ENCODE peak calls at places on chromosomes 13 and 19, in five cellular contexts. One of them, this sample, is unnamed.

GRCh38 chr19:29679598-29680210 is 14.4 kb downstream of the PLEKHF1 start:
- DNase-seq in HL-60: no peak
- DNase-seq in cardiac fibroblast: no peak
- DNase-seq in right cardiac atrium: no peak
- DNase-seq in osteoblast: peak; percentile 77
- DNase-seq in this sample: no peak

GRCh38 chr13:57784633-57785032 is 153.1 kb downstream of the PCDH17 start:
- DNase-seq in HL-60: no peak
- DNase-seq in cardiac fibroblast: no peak
- DNase-seq in right cardiac atrium: no peak
- DNase-seq in osteoblast: no peak
- DNase-seq in this sample: no peak

GRCh38 chr13:35855531-35856019 is 275.6 kb downstream of the DCLK1 start:
- DNase-seq in HL-60: no peak
- DNase-seq in cardiac fibroblast: peak; percentile 26
- DNase-seq in right cardiac atrium: no peak
- DNase-seq in osteoblast: no peak
- DNase-seq in this sample: peak; percentile 66

GRCh38 chr19:49133621-49134454 is 14.5 kb downstream of the PPFIA3 start:
- DNase-seq in HL-60: no peak
- DNase-seq in cardiac fibroblast: peak; percentile 55
- DNase-seq in right cardiac atrium: peak; percentile 89
- DNase-seq in osteoblast: peak; percentile 92
- DNase-seq in this sample: peak; percentile 95

GRCh38 chr13:49444517-49445395 is 682 bp downstream of the SETDB2 start:
- DNase-seq in HL-60: peak; percentile 91
- DNase-seq in cardiac fibroblast: peak; percentile 47
- DNase-seq in right cardiac atrium: no peak
- DNase-seq in osteoblast: peak; percentile 50
- DNase-seq in this sample: peak; percentile 26

GRCh38 chr19:3270908-3271307 is 46.4 kb downstream of the CELF5 start:
- DNase-seq in HL-60: no peak
- DNase-seq in cardiac fibroblast: peak; percentile 62
- DNase-seq in right cardiac atrium: no peak
- DNase-seq in osteoblast: peak; percentile 91
- DNase-seq in this sample: peak; percentile 86

GRCh38 chr19:9986787-9987281 is 23.5 kb downstream of the COL5A3 start:
- DNase-seq in HL-60: no peak
- DNase-seq in cardiac fibroblast: no peak
- DNase-seq in right cardiac atrium: peak; percentile 83
- DNase-seq in osteoblast: peak; percentile 82
- DNase-seq in this sample: no peak

GRCh38 chr13:18996221-18996620 is 185.4 kb downstream of the TUBA3C start:
- DNase-seq in HL-60: no peak
- DNase-seq in cardiac fibroblast: no peak
- DNase-seq in right cardiac atrium: peak; percentile 41
- DNase-seq in osteoblast: no peak
- DNase-seq in this sample: no peak

GRCh38 chr19:17496337-17496997 is 15.0 kb upstream of the PGLS start:
- DNase-seq in HL-60: peak; percentile 81
- DNase-seq in cardiac fibroblast: peak; percentile 75
- DNase-seq in right cardiac atrium: peak; percentile 88
- DNase-seq in osteoblast: peak; percentile 95
- DNase-seq in this sample: peak; percentile 96

GRCh38 chr19:16660763-16661479 is at the start of gene TMEM38A:
- DNase-seq in HL-60: peak; percentile 52
- DNase-seq in cardiac fibroblast: no peak
- DNase-seq in right cardiac atrium: peak; percentile 81
- DNase-seq in osteoblast: peak; percentile 85
- DNase-seq in this sample: peak; percentile 84

GRCh38 chr13:76516013-76516412 is 370.2 kb downstream of the KCTD12 start:
- DNase-seq in HL-60: no peak
- DNase-seq in cardiac fibroblast: peak; percentile 94
- DNase-seq in right cardiac atrium: no peak
- DNase-seq in osteoblast: peak; percentile 73
- DNase-seq in this sample: no peak

GRCh38 chr19:15161028-15161984 is 39.5 kb downstream of the NOTCH3 start:
- DNase-seq in HL-60: no peak
- DNase-seq in cardiac fibroblast: peak; percentile 56
- DNase-seq in right cardiac atrium: no peak
- DNase-seq in osteoblast: peak; percentile 91
- DNase-seq in this sample: peak; percentile 83

GRCh38 chr13:77310161-77310560 is 16.7 kb downstream of the MYCBP2 start:
- DNase-seq in HL-60: no peak
- DNase-seq in cardiac fibroblast: no peak
- DNase-seq in right cardiac atrium: no peak
- DNase-seq in osteoblast: no peak
- DNase-seq in this sample: no peak

GRCh38 chr13:46165485-46166220 is 16.3 kb downstream of the LCP1 start:
- DNase-seq in HL-60: no peak
- DNase-seq in cardiac fibroblast: peak; percentile 57
- DNase-seq in right cardiac atrium: no peak
- DNase-seq in osteoblast: no peak
- DNase-seq in this sample: no peak

GRCh38 chr13:60226507-60226906 is 62.8 kb upstream of the DIAPH3 start:
- DNase-seq in HL-60: no peak
- DNase-seq in cardiac fibroblast: peak; percentile 51
- DNase-seq in right cardiac atrium: peak; percentile 30
- DNase-seq in osteoblast: peak; percentile 76
- DNase-seq in this sample: peak; percentile 44

GRCh38 chr13:114166381-114167131 is 12.5 kb upstream of the CFAP97D2 start:
- DNase-seq in HL-60: no peak
- DNase-seq in cardiac fibroblast: no peak
- DNase-seq in right cardiac atrium: peak; percentile 78
- DNase-seq in osteoblast: peak; percentile 49
- DNase-seq in this sample: peak; percentile 43

GRCh38 chr13:21326155-21327030 is 132.7 kb downstream of the ZDHHC20 start:
- DNase-seq in HL-60: no peak
- DNase-seq in cardiac fibroblast: peak; percentile 18
- DNase-seq in right cardiac atrium: no peak
- DNase-seq in osteoblast: peak; percentile 85
- DNase-seq in this sample: peak; percentile 86

GRCh38 chr19:32041681-32042292 is 303.6 kb upstream of the ZNF507 start:
- DNase-seq in HL-60: peak; percentile 1
- DNase-seq in cardiac fibroblast: peak; percentile 28
- DNase-seq in right cardiac atrium: peak; percentile 58
- DNase-seq in osteoblast: no peak
- DNase-seq in this sample: peak; percentile 68

GRCh38 chr13:37058801-37059135 is 720 bp downstream of the SUPT20H start:
- DNase-seq in HL-60: no peak
- DNase-seq in cardiac fibroblast: no peak
- DNase-seq in right cardiac atrium: peak; percentile 51
- DNase-seq in osteoblast: peak; percentile 48
- DNase-seq in this sample: peak; percentile 30

GRCh38 chr13:21152251-21152899 is 24.0 kb downstream of the SKA3 start:
- DNase-seq in HL-60: no peak
- DNase-seq in cardiac fibroblast: no peak
- DNase-seq in right cardiac atrium: no peak
- DNase-seq in osteoblast: no peak
- DNase-seq in this sample: peak; percentile 37

GRCh38 chr19:9847087-9847671 is 12.1 kb downstream of the PIN1 start:
- DNase-seq in HL-60: peak; percentile 61
- DNase-seq in cardiac fibroblast: peak; percentile 95
- DNase-seq in right cardiac atrium: peak; percentile 83
- DNase-seq in osteoblast: peak; percentile 100
- DNase-seq in this sample: peak; percentile 93

GRCh38 chr13:32267836-32268439 is 47.2 kb downstream of the ZAR1L start:
- DNase-seq in HL-60: no peak
- DNase-seq in cardiac fibroblast: no peak
- DNase-seq in right cardiac atrium: no peak
- DNase-seq in osteoblast: no peak
- DNase-seq in this sample: peak; percentile 81

GRCh38 chr13:42239644-42240043 is 32.3 kb upstream of the AKAP11 start:
- DNase-seq in HL-60: no peak
- DNase-seq in cardiac fibroblast: peak; percentile 53
- DNase-seq in right cardiac atrium: no peak
- DNase-seq in osteoblast: no peak
- DNase-seq in this sample: no peak

GRCh38 chr13:24644051-24644450 is 36.2 kb upstream of the ATP12A start:
- DNase-seq in HL-60: no peak
- DNase-seq in cardiac fibroblast: peak; percentile 10
- DNase-seq in right cardiac atrium: no peak
- DNase-seq in osteoblast: no peak
- DNase-seq in this sample: no peak

GRCh38 chr19:5314012-5314906 is 26.4 kb downstream of the PTPRS start:
- DNase-seq in HL-60: no peak
- DNase-seq in cardiac fibroblast: peak; percentile 37
- DNase-seq in right cardiac atrium: no peak
- DNase-seq in osteoblast: peak; percentile 53
- DNase-seq in this sample: no peak

GRCh38 chr19:28049875-28050274 is 1163.1 kb downstream of the UQCRFS1 start:
- DNase-seq in HL-60: no peak
- DNase-seq in cardiac fibroblast: no peak
- DNase-seq in right cardiac atrium: no peak
- DNase-seq in osteoblast: no peak
- DNase-seq in this sample: no peak

GRCh38 chr13:93561553-93561952 is 334.9 kb downstream of the GPC6 start:
- DNase-seq in HL-60: no peak
- DNase-seq in cardiac fibroblast: no peak
- DNase-seq in right cardiac atrium: no peak
- DNase-seq in osteoblast: no peak
- DNase-seq in this sample: no peak

GRCh38 chr19:27881213-27881612 is 1331.7 kb downstream of the UQCRFS1 start:
- DNase-seq in HL-60: no peak
- DNase-seq in cardiac fibroblast: no peak
- DNase-seq in right cardiac atrium: no peak
- DNase-seq in osteoblast: no peak
- DNase-seq in this sample: no peak

GRCh38 chr13:112588490-112589297 is 741 bp upstream of the TUBGCP3 start:
- DNase-seq in HL-60: no peak
- DNase-seq in cardiac fibroblast: no peak
- DNase-seq in right cardiac atrium: no peak
- DNase-seq in osteoblast: no peak
- DNase-seq in this sample: peak; percentile 65
- H3K4me3 ChIP-seq in HL-60: peak overlapping the region; percentile 88
- H3K4me3 ChIP-seq in cardiac fibroblast: peak overlapping the region; percentile 98
- H3K4me3 ChIP-seq in right cardiac atrium: peak overlapping the region; percentile 89
- H3K4me3 ChIP-seq in osteoblast: peak overlapping the region; percentile 86
- H3K4me3 ChIP-seq in this sample: peak overlapping the region; percentile 91

DNA sequence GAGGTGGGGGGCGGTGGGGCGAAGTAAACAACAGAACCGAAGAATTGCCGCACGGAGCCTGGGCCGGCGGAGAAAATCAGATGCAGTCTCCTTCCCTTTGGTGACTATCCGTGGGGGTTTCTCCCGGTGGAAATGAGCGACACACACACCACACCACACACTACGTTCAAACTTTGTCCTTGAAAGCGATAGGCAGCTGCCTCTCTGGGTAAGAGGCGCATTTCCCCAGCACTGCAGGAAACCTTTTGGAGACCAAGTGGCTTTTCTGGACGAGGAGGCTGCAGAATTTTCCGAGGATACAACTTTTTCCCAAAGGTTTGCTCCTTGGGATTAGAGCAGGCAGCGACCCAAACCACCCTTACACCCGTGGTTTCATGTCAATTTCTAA is 38.1 kb upstream of the FLT1 start:
- DNase-seq in HL-60: no peak
- DNase-seq in cardiac fibroblast: no peak
- DNase-seq in right cardiac atrium: no peak
- DNase-seq in osteoblast: no peak
- DNase-seq in this sample: no peak
- H3K4me3 ChIP-seq in HL-60: peak overlapping the region; percentile 37
- H3K4me3 ChIP-seq in cardiac fibroblast: no peak overlapping the region
- H3K4me3 ChIP-seq in right cardiac atrium: peak overlapping the region; percentile 70
- H3K4me3 ChIP-seq in osteoblast: peak overlapping the region; percentile 69
- H3K4me3 ChIP-seq in this sample: peak overlapping the region; percentile 54

DNA sequence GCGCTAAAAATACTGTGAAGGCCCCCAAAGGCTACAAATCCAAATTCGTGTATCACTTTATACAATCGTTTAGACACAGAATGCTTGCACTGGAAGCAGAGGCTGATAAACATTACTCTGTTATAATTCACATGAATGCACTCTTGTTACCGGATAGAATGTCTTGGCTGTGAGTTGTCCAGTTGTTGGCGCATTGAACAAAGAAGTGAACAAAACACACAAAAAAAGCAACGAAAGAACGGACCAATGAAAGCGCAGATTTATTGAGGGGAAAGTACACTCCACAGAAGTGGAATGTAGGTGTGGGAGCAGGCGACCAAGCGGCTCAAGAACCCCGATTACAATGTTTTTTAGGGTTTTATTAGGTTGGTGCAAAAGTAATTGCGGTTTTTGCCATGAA is 529 bp upstream of the ZNF418 start:
- DNase-seq in HL-60: no peak
- DNase-seq in cardiac fibroblast: no peak
- DNase-seq in right cardiac atrium: no peak
- DNase-seq in osteoblast: no peak
- DNase-seq in this sample: no peak
- H3K4me3 ChIP-seq in HL-60: no peak overlapping the region
- H3K4me3 ChIP-seq in cardiac fibroblast: no peak overlapping the region
- H3K4me3 ChIP-seq in right cardiac atrium: no peak overlapping the region
- H3K4me3 ChIP-seq in osteoblast: no peak overlapping the region
- H3K4me3 ChIP-seq in this sample: no peak overlapping the region

GRCh38 chr19:19271828-19272599 is 1.1 kb downstream of the TM6SF2 start:
- DNase-seq in HL-60: no peak
- DNase-seq in cardiac fibroblast: no peak
- DNase-seq in right cardiac atrium: no peak
- DNase-seq in osteoblast: peak; percentile 56
- DNase-seq in this sample: no peak
- H3K4me3 ChIP-seq in HL-60: no peak overlapping the region
- H3K4me3 ChIP-seq in cardiac fibroblast: no peak overlapping the region
- H3K4me3 ChIP-seq in right cardiac atrium: no peak overlapping the region
- H3K4me3 ChIP-seq in osteoblast: no peak overlapping the region
- H3K4me3 ChIP-seq in this sample: peak overlapping the region; percentile 61

GRCh38 chr13:23427342-23428182 is 5.9 kb downstream of the SACS start:
- DNase-seq in HL-60: no peak
- DNase-seq in cardiac fibroblast: peak; percentile 90
- DNase-seq in right cardiac atrium: peak; percentile 64
- DNase-seq in osteoblast: peak; percentile 96
- DNase-seq in this sample: no peak
- H3K4me3 ChIP-seq in HL-60: no peak overlapping the region
- H3K4me3 ChIP-seq in cardiac fibroblast: no peak overlapping the region
- H3K4me3 ChIP-seq in right cardiac atrium: no peak overlapping the region
- H3K4me3 ChIP-seq in osteoblast: peak overlapping the region; percentile 41
- H3K4me3 ChIP-seq in this sample: no peak overlapping the region

GRCh38 chr19:48085077-48085476 is 25.5 kb downstream of the PLA2G4C start:
- DNase-seq in HL-60: no peak
- DNase-seq in cardiac fibroblast: no peak
- DNase-seq in right cardiac atrium: no peak
- DNase-seq in osteoblast: no peak
- DNase-seq in this sample: no peak
- H3K4me3 ChIP-seq in HL-60: no peak overlapping the region
- H3K4me3 ChIP-seq in cardiac fibroblast: no peak overlapping the region
- H3K4me3 ChIP-seq in right cardiac atrium: no peak overlapping the region
- H3K4me3 ChIP-seq in osteoblast: no peak overlapping the region
- H3K4me3 ChIP-seq in this sample: no peak overlapping the region

GRCh38 chr19:6745965-6746364 is 6.5 kb downstream of the TRIP10 start:
- DNase-seq in HL-60: no peak
- DNase-seq in cardiac fibroblast: no peak
- DNase-seq in right cardiac atrium: peak; percentile 46
- DNase-seq in osteoblast: no peak
- DNase-seq in this sample: peak; percentile 34

GRCh38 chr19:6740589-6741348 is 1.3 kb downstream of the TRIP10 start:
- DNase-seq in HL-60: no peak
- DNase-seq in cardiac fibroblast: peak; percentile 33
- DNase-seq in right cardiac atrium: peak; percentile 90
- DNase-seq in osteoblast: peak; percentile 87
- DNase-seq in this sample: peak; percentile 92

GRCh38 chr19:6743714-6744380 is 4.4 kb downstream of the TRIP10 start:
- DNase-seq in HL-60: no peak
- DNase-seq in cardiac fibroblast: peak; percentile 26
- DNase-seq in right cardiac atrium: peak; percentile 21
- DNase-seq in osteoblast: peak; percentile 48
- DNase-seq in this sample: peak; percentile 55

GRCh38 chr19:6744381-6745288 is 5.2 kb downstream of the TRIP10 start:
- DNase-seq in HL-60: no peak
- DNase-seq in cardiac fibroblast: peak; percentile 91
- DNase-seq in right cardiac atrium: peak; percentile 95
- DNase-seq in osteoblast: peak; percentile 99
- DNase-seq in this sample: peak; percentile 54

GRCh38 chr19:6743071-6743470 is 3.6 kb downstream of the TRIP10 start:
- DNase-seq in HL-60: no peak
- DNase-seq in cardiac fibroblast: no peak
- DNase-seq in right cardiac atrium: peak; percentile 68
- DNase-seq in osteoblast: peak; percentile 68
- DNase-seq in this sample: peak; percentile 35
- H3K4me3 ChIP-seq in HL-60: no peak overlapping the region
- H3K4me3 ChIP-seq in cardiac fibroblast: no peak overlapping the region
- H3K4me3 ChIP-seq in right cardiac atrium: no peak overlapping the region
- H3K4me3 ChIP-seq in osteoblast: no peak overlapping the region
- H3K4me3 ChIP-seq in this sample: no peak overlapping the region